ENCODE peak calls at places on chromosomes 4 and X, in five cellular contexts. One of them, this sample, is unnamed.

GRCh38 chrX:40809210-40809609 is 73.9 kb upstream of the MED14 start:
- DNase-seq in mucosa of descending colon: no peak
- DNase-seq in WTC11: no peak
- DNase-seq in mesendoderm: no peak
- DNase-seq in activated naive CD4-positive, alpha-beta T cell: no peak
- DNase-seq in this sample: no peak

GRCh38 chr4:1345905-1346780 is 865 bp upstream of the UVSSA start:
- DNase-seq in activated naive CD4-positive, alpha-beta T cell: peak; percentile 17
- DNase-seq in WTC11: peak; percentile 63
- DNase-seq in mucosa of descending colon: peak; percentile 62
- DNase-seq in mesendoderm: peak; percentile 86
- DNase-seq in this sample: peak; percentile 72

GRCh38 chr4:26284536-26284935 is 36.3 kb upstream of the RBPJ start:
- DNase-seq in mucosa of descending colon: no peak
- DNase-seq in WTC11: no peak
- DNase-seq in activated naive CD4-positive, alpha-beta T cell: no peak
- DNase-seq in mesendoderm: no peak
- DNase-seq in this sample: no peak

GRCh38 chrX:132576945-132577344 is 88.1 kb upstream of the MBNL3 start:
- DNase-seq in mucosa of descending colon: no peak
- DNase-seq in activated naive CD4-positive, alpha-beta T cell: no peak
- DNase-seq in WTC11: no peak
- DNase-seq in mesendoderm: no peak
- DNase-seq in this sample: no peak

GRCh38 chr4:54439831-54440243 is 210.7 kb downstream of the PDGFRA start:
- DNase-seq in mesendoderm: no peak
- DNase-seq in activated naive CD4-positive, alpha-beta T cell: no peak
- DNase-seq in WTC11: no peak
- DNase-seq in mucosa of descending colon: peak; percentile 9
- DNase-seq in this sample: no peak

GRCh38 chrX:150038977-150039599 is 100.8 kb upstream of the EOLA2 start:
- DNase-seq in mucosa of descending colon: no peak
- DNase-seq in activated naive CD4-positive, alpha-beta T cell: no peak
- DNase-seq in mesendoderm: no peak
- DNase-seq in WTC11: no peak
- DNase-seq in this sample: no peak

GRCh38 chr4:152258804-152259708 is 276.8 kb downstream of the FBXW7 start:
- DNase-seq in mesendoderm: peak; percentile 25
- DNase-seq in mucosa of descending colon: no peak
- DNase-seq in WTC11: no peak
- DNase-seq in activated naive CD4-positive, alpha-beta T cell: no peak
- DNase-seq in this sample: no peak

GRCh38 chr4:78155616-78156105 is 98.5 kb downstream of the FRAS1 start:
- DNase-seq in mucosa of descending colon: no peak
- DNase-seq in WTC11: no peak
- DNase-seq in mesendoderm: no peak
- DNase-seq in activated naive CD4-positive, alpha-beta T cell: no peak
- DNase-seq in this sample: no peak

GRCh38 chr4:86387013-86387412 is 27.2 kb upstream of the MAPK10 start:
- DNase-seq in WTC11: no peak
- DNase-seq in activated naive CD4-positive, alpha-beta T cell: no peak
- DNase-seq in mucosa of descending colon: no peak
- DNase-seq in mesendoderm: no peak
- DNase-seq in this sample: no peak

GRCh38 chr4:146059153-146059552 is 116.4 kb upstream of the LSM6 start:
- DNase-seq in mesendoderm: no peak
- DNase-seq in activated naive CD4-positive, alpha-beta T cell: no peak
- DNase-seq in mucosa of descending colon: no peak
- DNase-seq in WTC11: no peak
- DNase-seq in this sample: no peak

GRCh38 chr4:176276710-176277109 is 7.7 kb upstream of the ASB5 start:
- DNase-seq in mesendoderm: no peak
- DNase-seq in WTC11: no peak
- DNase-seq in mucosa of descending colon: no peak
- DNase-seq in activated naive CD4-positive, alpha-beta T cell: no peak
- DNase-seq in this sample: no peak

GRCh38 chrX:136063340-136064079 is 78.3 kb downstream of the SLC9A6 start:
- DNase-seq in mesendoderm: peak; percentile 44
- DNase-seq in WTC11: no peak
- DNase-seq in activated naive CD4-positive, alpha-beta T cell: no peak
- DNase-seq in mucosa of descending colon: no peak
- DNase-seq in this sample: no peak

GRCh38 chr4:119103263-119103662 is 32.4 kb upstream of the MYOZ2 start:
- DNase-seq in mucosa of descending colon: peak; percentile 41
- DNase-seq in mesendoderm: peak; percentile 98
- DNase-seq in WTC11: no peak
- DNase-seq in activated naive CD4-positive, alpha-beta T cell: no peak
- DNase-seq in this sample: peak; percentile 51

GRCh38 chr4:83361416-83362196 is 27.0 kb upstream of the HPSE start:
- DNase-seq in activated naive CD4-positive, alpha-beta T cell: no peak
- DNase-seq in mesendoderm: peak; percentile 75
- DNase-seq in mucosa of descending colon: no peak
- DNase-seq in WTC11: no peak
- DNase-seq in this sample: no peak

GRCh38 chr4:86250006-86250405 is 109.8 kb downstream of the MAPK10 start:
- DNase-seq in mucosa of descending colon: no peak
- DNase-seq in mesendoderm: no peak
- DNase-seq in activated naive CD4-positive, alpha-beta T cell: no peak
- DNase-seq in WTC11: no peak
- DNase-seq in this sample: no peak

GRCh38 chr4:54625391-54625790 is 32.4 kb upstream of the KIT start:
- DNase-seq in mesendoderm: no peak
- DNase-seq in activated naive CD4-positive, alpha-beta T cell: no peak
- DNase-seq in WTC11: no peak
- DNase-seq in mucosa of descending colon: no peak
- DNase-seq in this sample: no peak

GRCh38 chr4:26083987-26084386 is 170.0 kb downstream of the SMIM20 start:
- DNase-seq in mesendoderm: peak; percentile 34
- DNase-seq in WTC11: no peak
- DNase-seq in activated naive CD4-positive, alpha-beta T cell: no peak
- DNase-seq in mucosa of descending colon: no peak
- DNase-seq in this sample: no peak

GRCh38 chr4:173418636-173419035 is 19.7 kb upstream of the SCRG1 start:
- DNase-seq in activated naive CD4-positive, alpha-beta T cell: no peak
- DNase-seq in mucosa of descending colon: no peak
- DNase-seq in mesendoderm: no peak
- DNase-seq in WTC11: no peak
- DNase-seq in this sample: no peak

GRCh38 chrX:136528645-136529315 is 3.2 kb upstream of the VGLL1 start:
- DNase-seq in activated naive CD4-positive, alpha-beta T cell: no peak
- DNase-seq in WTC11: peak; percentile 13
- DNase-seq in mucosa of descending colon: no peak
- DNase-seq in mesendoderm: peak; percentile 63
- DNase-seq in this sample: no peak

GRCh38 chr4:2258091-2259035 is 3.5 kb downstream of the MXD4 start:
- DNase-seq in WTC11: peak; percentile 8
- DNase-seq in mesendoderm: no peak
- DNase-seq in mucosa of descending colon: peak; percentile 2
- DNase-seq in activated naive CD4-positive, alpha-beta T cell: no peak
- DNase-seq in this sample: no peak

GRCh38 chrX:9659571-9660195 is 106.0 kb downstream of the GPR143 start:
- DNase-seq in activated naive CD4-positive, alpha-beta T cell: no peak
- DNase-seq in WTC11: no peak
- DNase-seq in mucosa of descending colon: no peak
- DNase-seq in mesendoderm: no peak
- DNase-seq in this sample: no peak

GRCh38 chr4:158146736-158147135 is 26.1 kb downstream of the GASK1B start:
- DNase-seq in mucosa of descending colon: no peak
- DNase-seq in activated naive CD4-positive, alpha-beta T cell: no peak
- DNase-seq in WTC11: no peak
- DNase-seq in mesendoderm: no peak
- DNase-seq in this sample: no peak

GRCh38 chr4:81491943-81492342 is 20.2 kb upstream of the RASGEF1B start:
- DNase-seq in mesendoderm: no peak
- DNase-seq in activated naive CD4-positive, alpha-beta T cell: no peak
- DNase-seq in WTC11: no peak
- DNase-seq in mucosa of descending colon: no peak
- DNase-seq in this sample: no peak

GRCh38 chr4:187084696-187085095 is 361.0 kb upstream of the FAT1 start:
- DNase-seq in mesendoderm: no peak
- DNase-seq in mucosa of descending colon: no peak
- DNase-seq in activated naive CD4-positive, alpha-beta T cell: no peak
- DNase-seq in WTC11: no peak
- DNase-seq in this sample: no peak

GRCh38 chr4:3046623-3047022 is 27.7 kb downstream of the HTT-AS start:
- DNase-seq in activated naive CD4-positive, alpha-beta T cell: no peak
- DNase-seq in WTC11: no peak
- DNase-seq in mucosa of descending colon: no peak
- DNase-seq in mesendoderm: no peak
- DNase-seq in this sample: no peak

GRCh38 chr4:126790633-126791032 is 842.1 kb upstream of the INTU start:
- DNase-seq in activated naive CD4-positive, alpha-beta T cell: no peak
- DNase-seq in WTC11: no peak
- DNase-seq in mesendoderm: no peak
- DNase-seq in mucosa of descending colon: no peak
- DNase-seq in this sample: no peak

GRCh38 chr4:17664755-17665154 is 50.3 kb downstream of the MED28 start:
- DNase-seq in mucosa of descending colon: no peak
- DNase-seq in WTC11: no peak
- DNase-seq in activated naive CD4-positive, alpha-beta T cell: no peak
- DNase-seq in mesendoderm: no peak
- DNase-seq in this sample: no peak

GRCh38 chr4:112910109-112910736 is 139.2 kb upstream of the ANK2 start:
- DNase-seq in activated naive CD4-positive, alpha-beta T cell: no peak
- DNase-seq in mesendoderm: no peak
- DNase-seq in mucosa of descending colon: peak; percentile 4
- DNase-seq in WTC11: no peak
- DNase-seq in this sample: no peak